ENCODE peak calls at places on chromosomes 13 and 19, in nine cellular contexts. One of them, this sample, is unnamed.
A peak's percentile ranks its signal among the peaks of the same experiment; 100 is the strongest.

GRCh38 chr19:46975918-46976782 is 43.5 kb upstream of the NPAS1 start:
- DNase-seq in spleen: peak; percentile 84
- DNase-seq in AG20443: peak; percentile 91
- DNase-seq in T-helper 2 cell: no peak
- DNase-seq in activated CD8-positive, alpha-beta memory T cell treated with anti-CD3 and anti-CD28 coated beads, Interleukin-2, amount 10 ng/mL, durations not matched to agents 7 days and 5 days: no peak
- DNase-seq in mesenchymal stem cell: peak; percentile 91
- DNase-seq in A549: peak; percentile 58
- DNase-seq in neural crest cell: no peak
- DNase-seq in neuronal stem cell: peak; percentile 59
- DNase-seq in this sample: peak; percentile 100

GRCh38 chr13:43988302-43988701 is 108.6 kb downstream of the LACC1 start:
- DNase-seq in A549: no peak
- DNase-seq in spleen: no peak
- DNase-seq in AG20443: no peak
- DNase-seq in neuronal stem cell: no peak
- DNase-seq in mesenchymal stem cell: no peak
- DNase-seq in neural crest cell: no peak
- DNase-seq in T-helper 2 cell: no peak
- DNase-seq in activated CD8-positive, alpha-beta memory T cell treated with anti-CD3 and anti-CD28 coated beads, Interleukin-2, amount 10 ng/mL, durations not matched to agents 7 days and 5 days: no peak
- DNase-seq in this sample: no peak

GRCh38 chr19:10961073-10961762 is 388 bp downstream of the SMARCA4 start:
- DNase-seq in AG20443: no peak
- DNase-seq in neural crest cell: peak; percentile 34
- DNase-seq in neuronal stem cell: peak; percentile 53
- DNase-seq in A549: no peak
- DNase-seq in mesenchymal stem cell: no peak
- DNase-seq in spleen: no peak
- DNase-seq in T-helper 2 cell: no peak
- DNase-seq in activated CD8-positive, alpha-beta memory T cell treated with anti-CD3 and anti-CD28 coated beads, Interleukin-2, amount 10 ng/mL, durations not matched to agents 7 days and 5 days: peak; percentile 59
- DNase-seq in this sample: peak; percentile 20

GRCh38 chr13:106569233-106570095 is 1.5 kb upstream of the ARGLU1 start:
- DNase-seq in neuronal stem cell: no peak
- DNase-seq in activated CD8-positive, alpha-beta memory T cell treated with anti-CD3 and anti-CD28 coated beads, Interleukin-2, amount 10 ng/mL, durations not matched to agents 7 days and 5 days: no peak
- DNase-seq in T-helper 2 cell: no peak
- DNase-seq in spleen: no peak
- DNase-seq in AG20443: no peak
- DNase-seq in mesenchymal stem cell: no peak
- DNase-seq in A549: no peak
- DNase-seq in neural crest cell: no peak
- DNase-seq in this sample: no peak

GRCh38 chr13:20848944-20849343 is 53.6 kb downstream of the XPO4 start:
- DNase-seq in mesenchymal stem cell: peak; percentile 15
- DNase-seq in AG20443: no peak
- DNase-seq in T-helper 2 cell: no peak
- DNase-seq in neuronal stem cell: no peak
- DNase-seq in A549: no peak
- DNase-seq in spleen: no peak
- DNase-seq in activated CD8-positive, alpha-beta memory T cell treated with anti-CD3 and anti-CD28 coated beads, Interleukin-2, amount 10 ng/mL, durations not matched to agents 7 days and 5 days: no peak
- DNase-seq in neural crest cell: no peak
- DNase-seq in this sample: no peak

GRCh38 chr13:99393791-99394735 is 86.9 kb upstream of the GPR183 start:
- DNase-seq in spleen: no peak
- DNase-seq in neural crest cell: no peak
- DNase-seq in T-helper 2 cell: no peak
- DNase-seq in neuronal stem cell: no peak
- DNase-seq in A549: no peak
- DNase-seq in AG20443: no peak
- DNase-seq in mesenchymal stem cell: no peak
- DNase-seq in activated CD8-positive, alpha-beta memory T cell treated with anti-CD3 and anti-CD28 coated beads, Interleukin-2, amount 10 ng/mL, durations not matched to agents 7 days and 5 days: no peak
- DNase-seq in this sample: no peak

GRCh38 chr13:30142502-30143211 is 164.7 kb downstream of the KATNAL1 start:
- DNase-seq in neural crest cell: no peak
- DNase-seq in mesenchymal stem cell: peak; percentile 99
- DNase-seq in neuronal stem cell: no peak
- DNase-seq in T-helper 2 cell: no peak
- DNase-seq in spleen: no peak
- DNase-seq in A549: peak; percentile 39
- DNase-seq in activated CD8-positive, alpha-beta memory T cell treated with anti-CD3 and anti-CD28 coated beads, Interleukin-2, amount 10 ng/mL, durations not matched to agents 7 days and 5 days: no peak
- DNase-seq in AG20443: peak; percentile 86
- DNase-seq in this sample: peak; percentile 100

GRCh38 chr13:36108342-36108741 is 22.8 kb downstream of the DCLK1 start:
- DNase-seq in activated CD8-positive, alpha-beta memory T cell treated with anti-CD3 and anti-CD28 coated beads, Interleukin-2, amount 10 ng/mL, durations not matched to agents 7 days and 5 days: no peak
- DNase-seq in mesenchymal stem cell: no peak
- DNase-seq in A549: no peak
- DNase-seq in neuronal stem cell: no peak
- DNase-seq in T-helper 2 cell: no peak
- DNase-seq in AG20443: no peak
- DNase-seq in spleen: no peak
- DNase-seq in neural crest cell: no peak
- DNase-seq in this sample: no peak

GRCh38 chr19:33204136-33204973 is 10.2 kb downstream of the LRP3 start:
- DNase-seq in activated CD8-positive, alpha-beta memory T cell treated with anti-CD3 and anti-CD28 coated beads, Interleukin-2, amount 10 ng/mL, durations not matched to agents 7 days and 5 days: no peak
- DNase-seq in A549: no peak
- DNase-seq in spleen: peak; percentile 29
- DNase-seq in mesenchymal stem cell: no peak
- DNase-seq in T-helper 2 cell: no peak
- DNase-seq in neuronal stem cell: no peak
- DNase-seq in AG20443: no peak
- DNase-seq in neural crest cell: no peak
- DNase-seq in this sample: no peak

GRCh38 chr19:47256688-47257410 is 524 bp downstream of the CCDC9 start:
- DNase-seq in neural crest cell: peak; percentile 100
- DNase-seq in AG20443: peak; percentile 97
- DNase-seq in activated CD8-positive, alpha-beta memory T cell treated with anti-CD3 and anti-CD28 coated beads, Interleukin-2, amount 10 ng/mL, durations not matched to agents 7 days and 5 days: peak; percentile 100
- DNase-seq in T-helper 2 cell: peak; percentile 98
- DNase-seq in neuronal stem cell: peak; percentile 99
- DNase-seq in A549: peak; percentile 100
- DNase-seq in spleen: peak; percentile 100
- DNase-seq in mesenchymal stem cell: peak; percentile 99
- DNase-seq in this sample: peak; percentile 99

GRCh38 chr19:49801966-49802661 is 11.0 kb downstream of the FUZ start:
- DNase-seq in spleen: no peak
- DNase-seq in activated CD8-positive, alpha-beta memory T cell treated with anti-CD3 and anti-CD28 coated beads, Interleukin-2, amount 10 ng/mL, durations not matched to agents 7 days and 5 days: no peak
- DNase-seq in A549: peak; percentile 77
- DNase-seq in mesenchymal stem cell: peak; percentile 86
- DNase-seq in T-helper 2 cell: no peak
- DNase-seq in neural crest cell: peak; percentile 33
- DNase-seq in neuronal stem cell: peak; percentile 76
- DNase-seq in AG20443: peak; percentile 88
- DNase-seq in this sample: peak; percentile 84

GRCh38 chr19:48413879-48414623 is 20.6 kb downstream of the GRIN2D start:
- DNase-seq in activated CD8-positive, alpha-beta memory T cell treated with anti-CD3 and anti-CD28 coated beads, Interleukin-2, amount 10 ng/mL, durations not matched to agents 7 days and 5 days: no peak
- DNase-seq in A549: peak; percentile 76
- DNase-seq in neural crest cell: no peak
- DNase-seq in T-helper 2 cell: no peak
- DNase-seq in mesenchymal stem cell: peak; percentile 31
- DNase-seq in neuronal stem cell: no peak
- DNase-seq in spleen: no peak
- DNase-seq in AG20443: peak; percentile 49
- DNase-seq in this sample: peak; percentile 54

GRCh38 chr19:40416918-40417713 is 3.9 kb upstream of the PRX start:
- DNase-seq in activated CD8-positive, alpha-beta memory T cell treated with anti-CD3 and anti-CD28 coated beads, Interleukin-2, amount 10 ng/mL, durations not matched to agents 7 days and 5 days: peak; percentile 60
- DNase-seq in mesenchymal stem cell: peak; percentile 90
- DNase-seq in neuronal stem cell: no peak
- DNase-seq in spleen: peak; percentile 85
- DNase-seq in AG20443: peak; percentile 51
- DNase-seq in A549: peak; percentile 71
- DNase-seq in T-helper 2 cell: no peak
- DNase-seq in neural crest cell: no peak
- DNase-seq in this sample: peak; percentile 33

GRCh38 chr19:41588497-41589209 is 12.7 kb downstream of the CEACAM21 start:
- DNase-seq in mesenchymal stem cell: peak; percentile 42
- DNase-seq in activated CD8-positive, alpha-beta memory T cell treated with anti-CD3 and anti-CD28 coated beads, Interleukin-2, amount 10 ng/mL, durations not matched to agents 7 days and 5 days: peak; percentile 61
- DNase-seq in A549: peak; percentile 44
- DNase-seq in neuronal stem cell: no peak
- DNase-seq in spleen: peak; percentile 23
- DNase-seq in T-helper 2 cell: no peak
- DNase-seq in neural crest cell: no peak
- DNase-seq in AG20443: peak; percentile 61
- DNase-seq in this sample: peak; percentile 16

GRCh38 chr13:76980075-76980718 is 11.7 kb upstream of the CLN5 start:
- DNase-seq in neuronal stem cell: peak; percentile 73
- DNase-seq in AG20443: peak; percentile 94
- DNase-seq in A549: peak; percentile 59
- DNase-seq in activated CD8-positive, alpha-beta memory T cell treated with anti-CD3 and anti-CD28 coated beads, Interleukin-2, amount 10 ng/mL, durations not matched to agents 7 days and 5 days: peak; percentile 86
- DNase-seq in T-helper 2 cell: peak; percentile 87
- DNase-seq in neural crest cell: peak; percentile 94
- DNase-seq in spleen: peak; percentile 97
- DNase-seq in mesenchymal stem cell: peak; percentile 55
- DNase-seq in this sample: peak; percentile 32

GRCh38 chr19:3821857-3822364 is 35.7 kb upstream of the MATK start:
- DNase-seq in AG20443: peak; percentile 86
- DNase-seq in spleen: peak; percentile 96
- DNase-seq in activated CD8-positive, alpha-beta memory T cell treated with anti-CD3 and anti-CD28 coated beads, Interleukin-2, amount 10 ng/mL, durations not matched to agents 7 days and 5 days: peak; percentile 92
- DNase-seq in mesenchymal stem cell: peak; percentile 17
- DNase-seq in neuronal stem cell: peak; percentile 67
- DNase-seq in neural crest cell: peak; percentile 89
- DNase-seq in T-helper 2 cell: peak; percentile 79
- DNase-seq in A549: peak; percentile 67
- DNase-seq in this sample: peak; percentile 15

GRCh38 chr19:16330811-16331690 is 6.4 kb downstream of the KLF2 start:
- DNase-seq in neural crest cell: no peak
- DNase-seq in mesenchymal stem cell: peak; percentile 67
- DNase-seq in neuronal stem cell: no peak
- DNase-seq in A549: no peak
- DNase-seq in AG20443: no peak
- DNase-seq in activated CD8-positive, alpha-beta memory T cell treated with anti-CD3 and anti-CD28 coated beads, Interleukin-2, amount 10 ng/mL, durations not matched to agents 7 days and 5 days: peak; percentile 56
- DNase-seq in spleen: no peak
- DNase-seq in T-helper 2 cell: no peak
- DNase-seq in this sample: no peak

GRCh38 chr19:3516675-3517207 is 10.6 kb downstream of the FZR1 start:
- DNase-seq in activated CD8-positive, alpha-beta memory T cell treated with anti-CD3 and anti-CD28 coated beads, Interleukin-2, amount 10 ng/mL, durations not matched to agents 7 days and 5 days: no peak
- DNase-seq in neuronal stem cell: no peak
- DNase-seq in A549: no peak
- DNase-seq in mesenchymal stem cell: no peak
- DNase-seq in AG20443: no peak
- DNase-seq in T-helper 2 cell: no peak
- DNase-seq in spleen: no peak
- DNase-seq in neural crest cell: no peak
- DNase-seq in this sample: no peak

GRCh38 chr19:14089662-14090508 is 666 bp downstream of the SAMD1 start:
- DNase-seq in spleen: peak; percentile 92
- DNase-seq in A549: peak; percentile 69
- DNase-seq in neural crest cell: peak; percentile 51
- DNase-seq in neuronal stem cell: peak; percentile 61
- DNase-seq in AG20443: peak; percentile 68
- DNase-seq in T-helper 2 cell: peak; percentile 16
- DNase-seq in activated CD8-positive, alpha-beta memory T cell treated with anti-CD3 and anti-CD28 coated beads, Interleukin-2, amount 10 ng/mL, durations not matched to agents 7 days and 5 days: peak; percentile 61
- DNase-seq in mesenchymal stem cell: peak; percentile 74
- DNase-seq in this sample: peak; percentile 72

GRCh38 chr19:2277138-2277537 is 4.8 kb downstream of the PEAK3 start:
- DNase-seq in neural crest cell: no peak
- DNase-seq in A549: no peak
- DNase-seq in AG20443: no peak
- DNase-seq in activated CD8-positive, alpha-beta memory T cell treated with anti-CD3 and anti-CD28 coated beads, Interleukin-2, amount 10 ng/mL, durations not matched to agents 7 days and 5 days: no peak
- DNase-seq in neuronal stem cell: no peak
- DNase-seq in spleen: no peak
- DNase-seq in T-helper 2 cell: no peak
- DNase-seq in mesenchymal stem cell: no peak
- DNase-seq in this sample: no peak

GRCh38 chr13:73880365-73880764 is 253.8 kb downstream of the KLF12 start:
- DNase-seq in neural crest cell: no peak
- DNase-seq in AG20443: no peak
- DNase-seq in activated CD8-positive, alpha-beta memory T cell treated with anti-CD3 and anti-CD28 coated beads, Interleukin-2, amount 10 ng/mL, durations not matched to agents 7 days and 5 days: no peak
- DNase-seq in spleen: no peak
- DNase-seq in mesenchymal stem cell: peak; percentile 47
- DNase-seq in neuronal stem cell: no peak
- DNase-seq in A549: no peak
- DNase-seq in T-helper 2 cell: no peak
- DNase-seq in this sample: peak; percentile 2

GRCh38 chr13:47038196-47038595 is 141.3 kb upstream of the HTR2A start:
- DNase-seq in neural crest cell: no peak
- DNase-seq in A549: no peak
- DNase-seq in AG20443: no peak
- DNase-seq in spleen: no peak
- DNase-seq in activated CD8-positive, alpha-beta memory T cell treated with anti-CD3 and anti-CD28 coated beads, Interleukin-2, amount 10 ng/mL, durations not matched to agents 7 days and 5 days: no peak
- DNase-seq in neuronal stem cell: no peak
- DNase-seq in mesenchymal stem cell: no peak
- DNase-seq in T-helper 2 cell: no peak
- DNase-seq in this sample: no peak

GRCh38 chr13:72141845-72142470 is 275.0 kb upstream of the DACH1 start:
- DNase-seq in A549: no peak
- DNase-seq in mesenchymal stem cell: no peak
- DNase-seq in activated CD8-positive, alpha-beta memory T cell treated with anti-CD3 and anti-CD28 coated beads, Interleukin-2, amount 10 ng/mL, durations not matched to agents 7 days and 5 days: no peak
- DNase-seq in neural crest cell: no peak
- DNase-seq in neuronal stem cell: no peak
- DNase-seq in AG20443: no peak
- DNase-seq in T-helper 2 cell: no peak
- DNase-seq in spleen: no peak
- DNase-seq in this sample: peak; percentile 11

GRCh38 chr19:2059422-2060201 is 8.6 kb upstream of the MKNK2 start:
- DNase-seq in activated CD8-positive, alpha-beta memory T cell treated with anti-CD3 and anti-CD28 coated beads, Interleukin-2, amount 10 ng/mL, durations not matched to agents 7 days and 5 days: no peak
- DNase-seq in AG20443: peak; percentile 71
- DNase-seq in T-helper 2 cell: no peak
- DNase-seq in A549: peak; percentile 93
- DNase-seq in mesenchymal stem cell: peak; percentile 91
- DNase-seq in neural crest cell: peak; percentile 30
- DNase-seq in spleen: peak; percentile 85
- DNase-seq in neuronal stem cell: no peak
- DNase-seq in this sample: peak; percentile 93

GRCh38 chr13:58343081-58343480 is 711.5 kb downstream of the PCDH17 start:
- DNase-seq in A549: no peak
- DNase-seq in neuronal stem cell: no peak
- DNase-seq in activated CD8-positive, alpha-beta memory T cell treated with anti-CD3 and anti-CD28 coated beads, Interleukin-2, amount 10 ng/mL, durations not matched to agents 7 days and 5 days: no peak
- DNase-seq in AG20443: no peak
- DNase-seq in spleen: no peak
- DNase-seq in mesenchymal stem cell: no peak
- DNase-seq in neural crest cell: no peak
- DNase-seq in T-helper 2 cell: no peak
- DNase-seq in this sample: no peak

GRCh38 chr13:45817833-45818232 is 33.7 kb downstream of the SIAH3 start:
- DNase-seq in A549: no peak
- DNase-seq in neuronal stem cell: no peak
- DNase-seq in neural crest cell: no peak
- DNase-seq in AG20443: no peak
- DNase-seq in activated CD8-positive, alpha-beta memory T cell treated with anti-CD3 and anti-CD28 coated beads, Interleukin-2, amount 10 ng/mL, durations not matched to agents 7 days and 5 days: no peak
- DNase-seq in mesenchymal stem cell: no peak
- DNase-seq in spleen: no peak
- DNase-seq in T-helper 2 cell: no peak
- DNase-seq in this sample: no peak

GRCh38 chr19:35459414-35460082 is 11.5 kb downstream of the FFAR2 start:
- DNase-seq in neural crest cell: no peak
- DNase-seq in spleen: peak; percentile 80
- DNase-seq in T-helper 2 cell: no peak
- DNase-seq in activated CD8-positive, alpha-beta memory T cell treated with anti-CD3 and anti-CD28 coated beads, Interleukin-2, amount 10 ng/mL, durations not matched to agents 7 days and 5 days: no peak
- DNase-seq in neuronal stem cell: no peak
- DNase-seq in AG20443: no peak
- DNase-seq in A549: no peak
- DNase-seq in mesenchymal stem cell: peak; percentile 64
- DNase-seq in this sample: no peak

GRCh38 chr13:24187185-24187584 is 26.7 kb downstream of the SPATA13 start:
- DNase-seq in neuronal stem cell: no peak
- DNase-seq in A549: no peak
- DNase-seq in T-helper 2 cell: no peak
- DNase-seq in spleen: no peak
- DNase-seq in mesenchymal stem cell: peak; percentile 62
- DNase-seq in AG20443: no peak
- DNase-seq in neural crest cell: no peak
- DNase-seq in activated CD8-positive, alpha-beta memory T cell treated with anti-CD3 and anti-CD28 coated beads, Interleukin-2, amount 10 ng/mL, durations not matched to agents 7 days and 5 days: peak; percentile 52
- DNase-seq in this sample: peak; percentile 24

GRCh38 chr19:5037936-5038335 is 69.0 kb downstream of the KDM4B start:
- DNase-seq in T-helper 2 cell: no peak
- DNase-seq in AG20443: no peak
- DNase-seq in activated CD8-positive, alpha-beta memory T cell treated with anti-CD3 and anti-CD28 coated beads, Interleukin-2, amount 10 ng/mL, durations not matched to agents 7 days and 5 days: no peak
- DNase-seq in neuronal stem cell: no peak
- DNase-seq in A549: no peak
- DNase-seq in mesenchymal stem cell: no peak
- DNase-seq in neural crest cell: no peak
- DNase-seq in spleen: no peak
- DNase-seq in this sample: no peak

GRCh38 chr19:18939922-18940775 is 868 bp downstream of the HOMER3 start:
- DNase-seq in activated CD8-positive, alpha-beta memory T cell treated with anti-CD3 and anti-CD28 coated beads, Interleukin-2, amount 10 ng/mL, durations not matched to agents 7 days and 5 days: no peak
- DNase-seq in neuronal stem cell: peak; percentile 80
- DNase-seq in AG20443: peak; percentile 80
- DNase-seq in T-helper 2 cell: no peak
- DNase-seq in neural crest cell: peak; percentile 35
- DNase-seq in mesenchymal stem cell: peak; percentile 60
- DNase-seq in spleen: peak; percentile 83
- DNase-seq in A549: no peak
- DNase-seq in this sample: peak; percentile 44

GRCh38 chr19:18292810-18293641 is 11.6 kb upstream of the JUND start:
- DNase-seq in activated CD8-positive, alpha-beta memory T cell treated with anti-CD3 and anti-CD28 coated beads, Interleukin-2, amount 10 ng/mL, durations not matched to agents 7 days and 5 days: peak; percentile 85
- DNase-seq in neuronal stem cell: peak; percentile 82
- DNase-seq in AG20443: peak; percentile 72
- DNase-seq in mesenchymal stem cell: peak; percentile 78
- DNase-seq in T-helper 2 cell: no peak
- DNase-seq in spleen: peak; percentile 92
- DNase-seq in neural crest cell: peak; percentile 64
- DNase-seq in A549: peak; percentile 92
- DNase-seq in this sample: peak; percentile 69

This sample was measured in AG10803.